ENCODE peak calls at places on chromosomes 11 and 22, in six cellular contexts. D is K562, H is IMR-90, I is A549, K is HepG2, T is GM12878. J is an unnamed sample.

GRCh38 chr11:8354622-8355417 is 91.1 kb upstream of the LMO1 start:
- DNase-seq in K (no peak), T (no peak), D (no peak), I (no peak), H (no peak), J (no peak)

GRCh38 chr11:66467034-66467659 is 442 bp downstream of the PELI3 start:
- DNase-seq in D (peak), T (no peak), K (no peak), I (peak), H (peak), J (peak)

GRCh38 chr22:40251106-40251505 is 73.4 kb downstream of the TNRC6B start:
- DNase-seq in K (no peak), I (no peak), H (no peak), D (no peak), T (no peak), J (no peak)

GRCh38 chr11:108278954-108279353 is 56.1 kb downstream of the ATM start:
- DNase-seq in I (no peak), K (no peak), T (no peak), D (no peak), H (no peak), J (no peak)

GRCh38 chr11:108587109-108587508 is 6.5 kb downstream of the EXPH5 start:
- DNase-seq in T (no peak), I (no peak), H (no peak), D (no peak), K (no peak), J (no peak)

GRCh38 chr22:30305519-30305905 is 16.2 kb upstream of the CASTOR1 start:
- DNase-seq in H (no peak), T (peak), I (no peak), D (no peak), K (no peak), J (no peak)

GRCh38 chr11:44943118-44943517 is 7.6 kb downstream of the TP53I11 start:
- DNase-seq in D (no peak), T (no peak), H (no peak), I (no peak), K (no peak), J (no peak)

GRCh38 chr22:36736701-36737320 is 33.3 kb upstream of the CACNG2 start:
- DNase-seq in D (no peak), T (no peak), I (no peak), K (no peak), H (no peak), J (no peak)

GRCh38 chr22:32204856-32205722 is at the start of gene RFPL2:
- DNase-seq in D (no peak), H (peak), T (no peak), K (peak), I (peak), J (peak)

GRCh38 chr22:28296452-28296851 is 377.4 kb upstream of the PITPNB start:
- DNase-seq in I (no peak), D (no peak), H (no peak), T (no peak), K (peak), J (no peak)

GRCh38 chr22:28297504-28297903 is 378.4 kb upstream of the PITPNB start:
- DNase-seq in T (no peak), I (no peak), D (no peak), H (peak), K (no peak), J (no peak)

GRCh38 chr22:28299329-28299728 is 380.3 kb upstream of the PITPNB start:
- DNase-seq in I (no peak), K (no peak), T (no peak), H (no peak), D (no peak), J (no peak)

DNA sequence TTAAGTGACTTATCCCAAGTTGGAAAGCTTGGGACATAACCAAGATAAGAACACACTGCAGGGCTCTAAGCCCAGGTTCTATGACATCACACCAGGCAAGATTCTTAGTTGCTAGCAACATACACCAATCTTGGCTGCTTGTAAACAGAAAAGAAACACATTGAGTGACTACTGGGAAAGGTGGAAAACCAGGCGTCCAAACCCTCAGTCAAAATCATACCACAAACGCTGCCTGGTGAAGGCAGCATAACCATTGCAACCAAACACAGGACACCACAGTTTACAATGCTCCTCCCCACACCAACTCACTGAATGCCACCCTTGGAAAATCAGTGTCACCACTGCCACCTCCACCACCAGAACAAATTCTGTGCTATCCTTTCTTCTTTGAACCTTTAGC is 379.9 kb downstream of the TTC28 start:
- DNase-seq in T (no peak), I (no peak), K (no peak), D (no peak), H (peak), J (no peak)
- TF ChIP-seq BHLHE40 in T (no peak), I (no peak), K (no peak), D (no peak), H (no peak), J (no peak)

GRCh38 chr22:19766506-19767426 is 6.2 kb downstream of the TBX1 start:
- DNase-seq in K (no peak), D (peak), I (no peak), H (no peak), T (no peak), J (no peak)
- TF ChIP-seq BHLHE40 in K (no peak), D (no peak), I (no peak), H (no peak), T (no peak), J (no peak)

GRCh38 chr11:128727320-128727719 is 33.4 kb downstream of the FLI1 start:
- DNase-seq in K (no peak), D (no peak), H (no peak), I (no peak), T (no peak), J (no peak)
- TF ChIP-seq BHLHE40 in K (no peak), D (no peak), H (no peak), I (no peak), T (no peak), J (no peak)

GRCh38 chr11:75938543-75938942 is 123.5 kb downstream of the UVRAG start:
- DNase-seq in I (no peak), H (peak), D (no peak), T (no peak), K (no peak), J (no peak)
- TF ChIP-seq BHLHE40 in I (no peak), H (no peak), D (no peak), T (no peak), K (no peak), J (no peak)

GRCh38 chr22:43013355-43014061 is 1.4 kb downstream of the PACSIN2 start:
- DNase-seq in D (no peak), K (peak), I (no peak), T (no peak), H (no peak), J (no peak)
- TF ChIP-seq BHLHE40 in D (no peak), K (no peak), I (no peak), T (no peak), H (no peak), J (no peak)

DNA sequence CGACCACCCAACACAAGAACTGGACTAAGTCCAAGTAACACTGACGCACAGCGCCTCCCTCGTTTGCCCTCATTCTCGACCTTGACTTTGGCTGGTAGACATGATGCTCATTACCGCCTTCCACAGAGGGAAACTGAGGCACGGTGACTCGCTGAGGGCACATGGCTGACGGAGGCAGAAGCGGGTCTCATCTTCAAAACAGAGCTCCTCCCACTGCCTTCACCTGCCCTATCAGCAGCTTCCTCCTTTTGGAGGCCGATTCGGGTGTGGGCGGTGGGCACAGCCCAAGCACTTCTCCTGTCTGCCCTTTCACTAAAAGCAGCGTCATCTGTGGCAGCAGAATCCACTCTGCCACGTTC is 2.0 kb upstream of the KMT5B start:
- DNase-seq in I (no peak), H (no peak), T (no peak), K (no peak), D (no peak), J (no peak)
- TF ChIP-seq BHLHE40 in I (no peak), H (no peak), T (no peak), K (no peak), D (no peak), J (no peak)

DNA sequence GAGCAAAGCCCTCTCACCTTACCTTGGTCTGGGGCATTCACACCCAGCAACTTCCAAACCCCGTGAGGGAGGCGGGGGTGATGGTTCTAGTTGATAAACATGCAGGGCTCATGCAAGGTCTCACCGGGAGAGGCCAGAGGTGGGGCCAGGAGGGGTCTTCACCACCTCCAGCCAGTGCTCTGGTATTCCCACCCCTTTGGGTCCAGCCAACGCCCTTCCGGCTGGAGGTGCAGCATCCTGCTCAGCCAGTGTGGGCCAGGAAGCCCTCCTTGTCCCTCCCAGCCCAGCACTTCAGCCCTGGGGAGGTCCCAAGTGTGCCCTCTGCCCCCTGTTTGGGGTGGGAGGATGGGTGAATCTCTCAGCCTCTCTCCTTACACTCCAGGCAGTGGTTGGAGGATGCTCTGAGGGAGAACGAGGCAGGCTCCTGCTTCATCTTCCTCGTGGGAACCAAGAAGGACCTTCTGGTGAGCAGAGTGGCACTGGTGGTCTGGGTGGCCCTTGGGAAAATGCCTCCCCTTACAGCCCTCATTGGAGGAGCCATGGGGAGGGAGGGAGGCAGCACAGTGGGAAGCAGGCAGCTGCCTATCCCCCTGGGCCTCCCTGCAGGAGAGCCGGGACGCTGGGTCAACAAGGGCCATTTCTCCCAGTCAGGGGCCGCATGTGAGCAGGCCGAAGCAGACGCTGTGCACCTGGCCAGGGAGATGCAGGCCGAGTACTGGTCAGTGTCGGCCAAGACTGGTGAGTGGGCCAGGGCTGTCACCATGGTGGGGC is 13.4 kb downstream of the RAB36 start:
- DNase-seq in I (no peak), H (no peak), D (no peak), K (no peak), T (no peak), J (no peak)
- TF ChIP-seq BHLHE40 in I (no peak), H (no peak), D (no peak), K (no peak), T (no peak), J (no peak)